ENCODE peak calls at places on chromosomes 5 and 9, in ten cellular contexts. C is IMR-90, J is lower lobe of right lung, K is heart right ventricle, Q is astrocyte, S is SK-N-MC, T is left ventricle myocardium inferior, W is Peyer's patch, Y is brain microvascular endothelial cell, D is SJCRH30. F is an unnamed sample.

GRCh38 chr9:98117984-98118639 is 910 bp downstream of the TRIM14 start:
- DNase-seq in S (no peak), C (peak; percentile 28), Q (no peak), D (peak; percentile 70), K (no peak), J (no peak), T (no peak), Y (no peak), W (peak; percentile 91), F (peak; percentile 53)

GRCh38 chr5:62547929-62548678 is 30.5 kb upstream of the LRRC70 start:
- DNase-seq in W (no peak), J (no peak), Q (no peak), Y (no peak), S (no peak), K (no peak), T (no peak), C (peak; percentile 41), D (no peak), F (no peak)

GRCh38 chr5:10528056-10528816 is 35.6 kb upstream of the ANKRD33B start:
- DNase-seq in S (peak; percentile 48), D (peak; percentile 63), Y (no peak), J (no peak), C (peak; percentile 60), K (no peak), T (no peak), W (peak; percentile 15), Q (no peak), F (no peak)

GRCh38 chr5:157602505-157602904 is 26.9 kb upstream of the ADAM19 start:
- DNase-seq in Y (no peak), C (peak; percentile 65), K (no peak), J (no peak), T (no peak), S (no peak), W (peak; percentile 71), Q (peak; percentile 55), D (no peak), F (no peak)

GRCh38 chr5:127400946-127401670 is 110.5 kb downstream of the MEGF10 start:
- DNase-seq in Q (peak; percentile 79), C (no peak), W (no peak), Y (peak; percentile 36), T (no peak), S (no peak), K (no peak), D (peak; percentile 73), J (no peak), F (no peak)

GRCh38 chr9:35423499-35423898 is 66.4 kb upstream of the RUSC2 start:
- DNase-seq in K (no peak), Q (no peak), D (no peak), W (no peak), Y (no peak), S (no peak), J (no peak), T (no peak), C (peak; percentile 65), F (no peak)

GRCh38 chr9:131260751-131261452 is 15.4 kb downstream of the FAM78A start:
- DNase-seq in D (no peak), S (no peak), C (no peak), T (no peak), K (no peak), Q (no peak), Y (no peak), J (no peak), W (no peak), F (no peak)

GRCh38 chr9:83935276-83935890 is 14.2 kb upstream of the KIF27 start:
- DNase-seq in C (peak; percentile 82), S (no peak), W (no peak), D (peak; percentile 77), J (no peak), T (no peak), Q (peak; percentile 88), K (no peak), Y (peak; percentile 59), F (no peak)

GRCh38 chr5:5752844-5753243 is 330.4 kb downstream of the ICE1 start:
- DNase-seq in W (no peak), D (no peak), T (no peak), K (no peak), Q (no peak), Y (no peak), C (no peak), J (no peak), S (no peak), F (no peak)

GRCh38 chr5:5751496-5751895 is 329.0 kb downstream of the ICE1 start:
- DNase-seq in W (no peak), C (no peak), Q (no peak), T (no peak), D (no peak), S (no peak), Y (no peak), J (no peak), K (no peak), F (no peak)

GRCh38 chr5:5751987-5752386 is 329.5 kb downstream of the ICE1 start:
- DNase-seq in K (no peak), S (no peak), T (no peak), C (no peak), D (no peak), J (no peak), Q (no peak), Y (no peak), W (no peak), F (no peak)

DNA sequence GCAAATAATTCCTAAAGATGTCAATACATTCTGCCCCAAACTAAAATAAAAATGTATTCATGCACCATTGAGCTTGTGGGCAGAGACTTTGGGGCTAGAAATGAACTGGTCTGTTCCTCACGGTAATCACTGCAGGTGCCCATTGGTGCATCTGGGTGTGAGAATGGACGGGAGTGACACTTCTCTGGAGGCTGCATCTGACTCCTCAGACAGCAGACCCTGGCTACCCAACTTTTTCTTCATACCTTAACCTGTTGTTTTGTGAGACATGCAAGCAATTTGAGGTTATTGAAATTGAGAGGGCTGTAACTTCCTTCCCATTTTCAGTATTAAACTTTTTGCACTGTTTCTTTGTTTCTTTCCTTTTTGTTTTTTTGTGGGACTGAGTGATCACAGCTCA is 333.4 kb downstream of the ICE1 start:
- DNase-seq in D (no peak), J (no peak), Q (no peak), Y (no peak), K (no peak), T (no peak), C (no peak), S (no peak), W (peak; percentile 53), F (no peak)
- H3K27ac ChIP-seq in D (no peak overlapping the region), J (no peak overlapping the region), Q (no peak overlapping the region), Y (no peak overlapping the region), K (no peak overlapping the region), T (no peak overlapping the region), C (no peak overlapping the region), S (no peak overlapping the region), W (no peak overlapping the region), F (no peak overlapping the region)

GRCh38 chr5:7533941-7534340 is 138.0 kb downstream of the ADCY2 start:
- DNase-seq in T (no peak), S (no peak), Y (no peak), C (no peak), K (no peak), Q (no peak), W (no peak), J (no peak), D (no peak), F (no peak)
- H3K27ac ChIP-seq in T (no peak overlapping the region), S (no peak overlapping the region), Y (no peak overlapping the region), C (no peak overlapping the region), K (no peak overlapping the region), Q (no peak overlapping the region), W (no peak overlapping the region), J (no peak overlapping the region), D (no peak overlapping the region), F (no peak overlapping the region)

DNA sequence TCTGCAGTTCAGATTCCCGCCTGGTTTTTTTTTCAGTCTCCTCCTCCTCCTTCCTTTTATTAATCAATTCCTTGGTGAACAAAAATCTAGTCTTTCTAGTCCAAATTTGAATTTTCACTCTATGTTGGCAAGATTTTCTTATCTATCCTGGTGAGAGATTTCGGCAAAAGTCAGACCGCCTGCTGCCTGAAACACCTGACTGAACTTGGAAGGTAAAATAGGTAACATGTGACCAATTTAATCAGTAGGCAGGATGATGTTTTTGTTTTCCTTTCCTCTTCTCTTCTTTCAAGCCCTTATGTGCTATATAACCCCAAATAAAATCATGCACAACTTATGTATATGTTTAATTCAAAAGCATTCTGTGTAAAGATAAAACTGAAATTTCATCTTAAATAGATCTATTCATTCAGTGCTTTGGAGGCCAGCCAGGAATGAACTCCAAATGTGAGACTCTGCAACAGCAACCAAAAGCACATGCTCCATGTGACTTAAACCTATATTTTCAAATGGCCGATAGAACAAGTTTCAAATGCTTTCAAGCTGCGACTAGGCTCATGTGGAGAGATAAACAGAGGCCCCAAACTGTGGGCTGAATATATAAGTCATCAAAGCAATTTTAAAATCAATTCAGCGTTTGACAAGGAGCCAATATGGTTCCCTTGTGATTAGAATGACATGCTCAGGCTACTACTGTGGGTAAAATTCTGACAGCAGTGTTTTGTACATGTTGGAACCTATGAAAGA is 100.4 kb upstream of the SEMA6A start:
- DNase-seq in Y (no peak), T (no peak), S (no peak), D (no peak), K (no peak), Q (no peak), C (no peak), J (no peak), W (no peak), F (no peak)
- H3K27ac ChIP-seq in Y (no peak overlapping the region), T (no peak overlapping the region), S (peak overlapping the region; percentile 16), D (no peak overlapping the region), K (no peak overlapping the region), Q (no peak overlapping the region), C (no peak overlapping the region), J (no peak overlapping the region), W (no peak overlapping the region), F (no peak overlapping the region)

GRCh38 chr9:124000161-124000783 is 11.3 kb upstream of the LHX2 start:
- DNase-seq in Q (no peak), S (no peak), T (no peak), K (no peak), W (no peak), D (no peak), J (no peak), C (no peak), Y (no peak), F (no peak)
- H3K27ac ChIP-seq in Q (no peak overlapping the region), S (no peak overlapping the region), T (no peak overlapping the region), K (no peak overlapping the region), W (no peak overlapping the region), D (no peak overlapping the region), J (no peak overlapping the region), C (no peak overlapping the region), Y (no peak overlapping the region), F (no peak overlapping the region)

GRCh38 chr5:141940695-141941271 is 17.1 kb downstream of the DELE1 start:
- DNase-seq in C (peak; percentile 16), J (no peak), Q (peak; percentile 64), W (no peak), T (no peak), K (peak; percentile 25), S (no peak), D (no peak), Y (peak; percentile 43), F (no peak)
- H3K27ac ChIP-seq in C (no peak overlapping the region), J (peak overlapping the region; percentile 43), Q (no peak overlapping the region), W (peak overlapping the region; percentile 47), T (peak overlapping the region; percentile 69), K (peak overlapping the region; percentile 77), S (peak overlapping the region; percentile 36), D (no peak overlapping the region), Y (no peak overlapping the region), F (no peak overlapping the region)

GRCh38 chr5:149219584-149219983 is 52.1 kb upstream of the AFAP1L1 start:
- DNase-seq in S (no peak), T (no peak), Q (no peak), D (no peak), Y (no peak), C (no peak), J (no peak), K (no peak), W (no peak), F (no peak)
- H3K27ac ChIP-seq in S (no peak overlapping the region), T (no peak overlapping the region), Q (no peak overlapping the region), D (no peak overlapping the region), Y (no peak overlapping the region), C (no peak overlapping the region), J (no peak overlapping the region), K (peak overlapping the region; percentile 87), W (no peak overlapping the region), F (no peak overlapping the region)

F was measured in CD4-positive, alpha-beta T cell.